ENCODE peak calls at places on chromosomes 7 and 10, in four cellular contexts. E is GM12865, Z is suprapubic skin, A is breast epithelium. Q is an unnamed sample.

GRCh38 chr7:43479543-43479942 is 103.4 kb upstream of the STK17A start:
- DNase-seq in E (no peak), Z (no peak), A (no peak), Q (no peak)

GRCh38 chr10:71623986-71624291 is 95.6 kb downstream of the C10orf105 start:
- DNase-seq in E (no peak), Z (no peak), A (no peak), Q (no peak)

GRCh38 chr10:45470098-45471012 is 96.3 kb downstream of the ALOX5 start:
- DNase-seq in E (peak; percentile 62), Z (no peak), A (no peak), Q (no peak)

GRCh38 chr10:48693206-48693605 is 8.5 kb downstream of the WDFY4 start:
- DNase-seq in E (no peak), Z (no peak), A (no peak), Q (no peak)

GRCh38 chr10:19204239-19204917 is 155.8 kb downstream of the MALRD1 start:
- DNase-seq in E (no peak), Z (no peak), A (no peak), Q (no peak)

GRCh38 chr7:27095897-27096755 is at the start of gene HOXA1:
- DNase-seq in E (peak; percentile 94), Z (peak; percentile 89), A (peak; percentile 87), Q (no peak)

GRCh38 chr7:82164410-82164809 is 279.2 kb downstream of the CACNA2D1 start:
- DNase-seq in E (no peak), Z (no peak), A (no peak), Q (no peak)

GRCh38 chr7:104341545-104341944 is 13.1 kb downstream of the LHFPL3 start:
- DNase-seq in E (peak; percentile 38), Z (no peak), A (no peak), Q (no peak)

GRCh38 chr10:78543026-78543748 is 509.5 kb downstream of the RPS24 start:
- DNase-seq in E (no peak), Z (no peak), A (no peak), Q (no peak)

GRCh38 chr7:143385891-143386781 is 5.0 kb downstream of the ZYX start:
- DNase-seq in E (no peak), Z (no peak), A (no peak), Q (no peak)

GRCh38 chr7:31791881-31792280 is 104.9 kb downstream of the PPP1R17 start:
- DNase-seq in E (no peak), Z (no peak), A (no peak), Q (no peak)

GRCh38 chr7:82395147-82395546 is 48.4 kb downstream of the CACNA2D1 start:
- DNase-seq in E (no peak), Z (no peak), A (no peak), Q (no peak)

GRCh38 chr7:64618785-64619456 is 47.0 kb upstream of the ZNF107 start:
- DNase-seq in E (peak; percentile 41), Z (no peak), A (no peak), Q (no peak)

GRCh38 chr10:48910557-48910956 is 29.1 kb downstream of the LRRC18 start:
- DNase-seq in E (no peak), Z (no peak), A (no peak), Q (no peak)

GRCh38 chr7:150871601-150872000 is 19.3 kb downstream of the AOC1 start:
- DNase-seq in E (no peak), Z (no peak), A (no peak), Q (no peak)

GRCh38 chr7:134676743-134677142 is 30.1 kb downstream of the BPGM start:
- DNase-seq in E (no peak), Z (no peak), A (no peak), Q (no peak)

GRCh38 chr7:20064181-20064970 is 152.8 kb downstream of the MACC1 start:
- DNase-seq in E (no peak), Z (no peak), A (no peak), Q (no peak)

GRCh38 chr10:3954615-3955014 is 169.6 kb upstream of the KLF6 start:
- DNase-seq in E (no peak), Z (no peak), A (no peak), Q (no peak)

GRCh38 chr7:85041599-85042216 is 145.1 kb downstream of the SEMA3D start:
- DNase-seq in E (peak; percentile 71), Z (peak; percentile 70), A (peak; percentile 56), Q (no peak)

GRCh38 chr7:92250603-92251002 is 4.8 kb downstream of the ANKIB1 start:
- DNase-seq in E (no peak), Z (no peak), A (no peak), Q (no peak)

GRCh38 chr7:46953008-46953407 is 628.9 kb downstream of the TNS3 start:
- DNase-seq in E (no peak), Z (no peak), A (no peak), Q (no peak)

GRCh38 chr10:76916536-76916935 is 721.1 kb downstream of the KCNMA1 start:
- DNase-seq in E (no peak), Z (no peak), A (no peak), Q (no peak)

GRCh38 chr7:117871778-117872538 is 1.3 kb downstream of the CTTNBP2 start:
- DNase-seq in E (no peak), Z (no peak), A (no peak), Q (no peak)

GRCh38 chr10:121237718-121238117 is 360.5 kb downstream of the FGFR2 start:
- DNase-seq in E (no peak), Z (no peak), A (no peak), Q (no peak)

GRCh38 chr7:92880212-92881090 is 44.1 kb upstream of the CDK6 start:
- DNase-seq in E (peak; percentile 63), Z (no peak), A (no peak), Q (no peak)

GRCh38 chr7:150944066-150945042 is 33.8 kb downstream of the KCNH2 start:
- DNase-seq in E (no peak), Z (no peak), A (peak; percentile 64), Q (no peak)

GRCh38 chr7:92246363-92247101 is 758 bp downstream of the ANKIB1 start:
- DNase-seq in E (peak; percentile 26), Z (no peak), A (no peak), Q (no peak)

GRCh38 chr7:67392596-67393438 is 396.2 kb downstream of the TYW1 start:
- DNase-seq in E (no peak), Z (no peak), A (no peak), Q (no peak)

GRCh38 chr10:42995537-42995936 is 81.3 kb upstream of the RET start:
- DNase-seq in E (no peak), Z (no peak), A (no peak), Q (no peak)

GRCh38 chr10:42992156-42992956 is 84.5 kb upstream of the RET start:
- DNase-seq in E (no peak), Z (peak; percentile 51), A (no peak), Q (no peak)

GRCh38 chr10:42990721-42991441 is 86.0 kb upstream of the RET start:
- DNase-seq in E (no peak), Z (peak; percentile 50), A (no peak), Q (no peak)

GRCh38 chr10:42991442-42992098 is 85.3 kb upstream of the RET start:
- DNase-seq in E (no peak), Z (no peak), A (no peak), Q (no peak)

GRCh38 chr10:42992957-42993390 is 83.9 kb upstream of the RET start:
- DNase-seq in E (no peak), Z (no peak), A (no peak), Q (no peak)
- TF ChIP-seq CTCF in E (no peak), Z (no peak), A (no peak), Q (no peak)

GRCh38 chr10:119867317-119867716 is 5.3 kb downstream of the MCMBP start:
- DNase-seq in E (no peak), Z (no peak), A (no peak), Q (no peak)

GRCh38 chr10:119878524-119878923 is 5.9 kb upstream of the MCMBP start:
- DNase-seq in E (no peak), Z (no peak), A (no peak), Q (no peak)

GRCh38 chr10:119872610-119872859 is at the start of gene MCMBP:
- DNase-seq in E (no peak), Z (no peak), A (no peak), Q (no peak)

GRCh38 chr10:119871881-119872609 is 598 bp downstream of the MCMBP start:
- DNase-seq in E (peak; percentile 68), Z (peak; percentile 79), A (no peak), Q (no peak)

GRCh38 chr10:119872860-119873671 is 423 bp upstream of the MCMBP start:
- DNase-seq in E (peak; percentile 94), Z (peak; percentile 86), A (peak; percentile 65), Q (no peak)
- TF ChIP-seq CTCF in E (no peak), Z (no peak), A (no peak), Q (no peak)

DNA sequence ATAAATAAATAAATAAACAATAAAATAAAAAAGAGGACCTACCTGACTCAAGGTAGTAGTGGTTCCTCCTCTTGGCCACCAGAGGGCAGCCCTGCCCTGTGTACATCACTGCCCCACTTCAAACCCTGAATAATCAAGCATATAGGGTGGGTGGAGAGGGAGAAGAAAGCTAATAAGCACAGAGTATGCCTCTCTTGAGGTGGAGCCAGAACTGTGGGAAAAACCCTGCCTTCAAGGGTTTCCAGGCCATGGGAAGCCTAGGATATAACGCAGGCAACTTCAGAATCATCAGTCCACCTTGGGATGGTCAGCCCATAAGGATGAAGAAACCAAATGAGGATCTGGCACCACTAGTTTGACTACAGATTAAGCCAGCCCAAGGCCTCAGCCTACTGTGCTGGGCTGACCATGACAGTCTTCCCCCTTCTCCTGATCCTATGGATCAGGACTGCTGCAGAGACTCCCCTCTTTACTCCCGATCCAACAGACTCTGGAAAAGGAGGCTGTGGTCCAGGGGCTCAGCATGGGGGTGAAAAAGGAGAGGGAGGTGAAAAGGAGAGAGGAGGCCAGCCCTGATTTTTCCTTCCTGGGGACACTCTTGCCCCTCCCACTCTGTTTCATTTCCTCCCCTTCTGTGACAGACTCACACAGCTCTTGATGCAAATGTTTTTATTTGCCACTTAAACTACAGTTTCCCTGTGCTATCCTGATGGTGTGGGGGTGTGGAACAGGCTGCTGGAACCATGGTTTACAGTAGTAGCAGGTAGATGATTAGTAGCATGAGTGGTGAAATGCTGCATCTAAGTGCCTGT is 10.1 kb downstream of the AVPI1 start:
- DNase-seq in E (peak; percentile 66), Z (no peak), A (no peak), Q (peak; percentile 72)
- TF ChIP-seq CTCF in E (peak; percentile 88), Z (peak; percentile 87), A (peak; percentile 64), Q (peak; percentile 91)

GRCh38 chr10:111316607-111317006 is 239.8 kb downstream of the ADRA2A start:
- DNase-seq in E (peak; percentile 17), Z (no peak), A (no peak), Q (no peak)
- TF ChIP-seq CTCF in E (no peak), Z (no peak), A (no peak), Q (no peak)

DNA sequence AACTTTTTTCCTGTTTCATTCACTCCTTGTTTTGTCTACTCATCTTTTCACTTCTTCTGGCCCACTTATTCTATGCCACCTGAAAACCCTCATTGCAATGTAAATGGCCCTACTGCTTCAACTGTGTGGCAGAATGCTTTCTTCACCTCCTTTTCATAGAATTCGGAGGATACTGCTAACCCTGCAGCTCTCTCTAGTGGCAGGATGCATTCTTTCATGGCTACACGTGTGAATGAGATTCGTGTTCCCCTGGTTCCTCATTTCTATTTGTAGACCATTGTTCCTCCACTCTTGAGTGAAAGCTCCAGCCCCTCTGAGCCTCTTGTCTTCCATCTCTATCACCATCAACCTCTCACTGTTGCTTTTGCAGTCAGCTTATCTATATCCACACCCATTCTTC is 20.9 kb upstream of the CYP26C1 start:
- DNase-seq in E (peak; percentile 36), Z (no peak), A (no peak), Q (no peak)
- TF ChIP-seq CTCF in E (peak; percentile 48), Z (no peak), A (no peak), Q (peak; percentile 42)

Q was measured in D721Med.